ENCODE peak calls at places on chromosomes 6 and 20, in seven cellular contexts. M is Caki2; S is NAMALWA; P is kidney tubule cell; U is activated naive CD8-positive, alpha-beta T cell treated with anti-CD3 and anti-CD28 coated beads for 36 hours; I is fibroblast of lung; O is AG09319. A is an unnamed sample.

GRCh38 chr20:23245553-23246128 is 105.0 kb upstream of the NXT1 start:
- DNase-seq in M (peak), I (peak), P (peak), S (peak), O (no peak), U (no peak), A (peak)

GRCh38 chr6:15608406-15608805 is 54.4 kb downstream of the DTNBP1 start:
- DNase-seq in U (no peak), O (no peak), M (peak), I (peak), S (no peak), P (peak), A (peak)

GRCh38 chr6:225121-225721 is 67.1 kb upstream of the DUSP22 start:
- DNase-seq in M (no peak), O (no peak), S (no peak), U (peak), P (peak), I (no peak), A (no peak)

GRCh38 chr6:32198866-32199265 is 6.4 kb upstream of the GPSM3 start:
- DNase-seq in S (no peak), O (no peak), P (no peak), I (no peak), U (no peak), M (no peak), A (no peak)

GRCh38 chr6:72382602-72383529 is 239.0 kb upstream of the KCNQ5 start:
- DNase-seq in U (no peak), O (no peak), S (peak), I (no peak), P (no peak), M (no peak), A (no peak)

GRCh38 chr6:170166511-170167122 is 124.3 kb downstream of the DLL1 start:
- DNase-seq in S (no peak), M (no peak), I (no peak), P (no peak), U (no peak), O (no peak), A (no peak)

GRCh38 chr6:113529191-113529590 is 328.0 kb upstream of the MARCKS start:
- DNase-seq in I (peak), U (no peak), P (peak), M (no peak), O (no peak), S (no peak), A (peak)

GRCh38 chr6:161444464-161444863 is 170.6 kb upstream of the AGPAT4 start:
- DNase-seq in P (peak), S (no peak), I (peak), U (peak), O (no peak), M (no peak), A (peak)

GRCh38 chr6:18265099-18265372 is 706 bp upstream of the DEK start:
- DNase-seq in O (no peak), I (no peak), P (no peak), S (no peak), M (no peak), U (no peak), A (no peak)

GRCh38 chr6:44001318-44001868 is 125.9 kb downstream of the MRPL14 start:
- DNase-seq in S (peak), U (peak), I (no peak), P (peak), M (peak), O (no peak), A (no peak)

GRCh38 chr20:31869942-31870702 is at the start of the genes DUSP15 and TTLL9:
- DNase-seq in U (no peak), O (no peak), I (no peak), P (no peak), M (peak), S (no peak), A (no peak)

GRCh38 chr6:11607381-11607780 is 69.8 kb downstream of the TMEM170B start:
- DNase-seq in P (peak), S (no peak), I (peak), O (no peak), M (no peak), U (no peak), A (no peak)

GRCh38 chr20:62367136-62367482 is at the start of gene LAMA5:
- DNase-seq in S (no peak), P (peak), M (peak), U (no peak), O (no peak), I (peak), A (no peak)

GRCh38 chr6:12065321-12066140 is 53.4 kb downstream of the HIVEP1 start:
- DNase-seq in O (no peak), I (peak), S (peak), U (no peak), M (no peak), P (no peak), A (no peak)

GRCh38 chr6:135002229-135002844 is 52.3 kb downstream of the HBS1L start:
- DNase-seq in S (peak), M (no peak), O (no peak), P (peak), U (no peak), I (peak), A (peak)

GRCh38 chr20:62874745-62875344 is 13.2 kb upstream of the TCFL5 start:
- DNase-seq in I (peak), U (no peak), M (peak), O (no peak), S (no peak), P (no peak), A (no peak)

GRCh38 chr20:64116541-64117423 is 9.4 kb upstream of the NPBWR2 start:
- DNase-seq in S (no peak), I (no peak), M (no peak), O (no peak), P (no peak), U (no peak), A (no peak)

GRCh38 chr20:33007376-33008335 is at the start of gene BPIFB2:
- DNase-seq in O (no peak), S (no peak), I (no peak), P (no peak), U (no peak), M (no peak), A (no peak)

GRCh38 chr6:149170564-149171452 is 146.7 kb upstream of the TAB2 start:
- DNase-seq in O (no peak), P (no peak), S (no peak), M (no peak), U (no peak), I (no peak), A (no peak)

GRCh38 chr6:168370310-168370991 is 50.9 kb upstream of the DACT2 start:
- DNase-seq in P (peak), S (peak), U (peak), I (no peak), O (no peak), M (peak), A (no peak)

GRCh38 chr6:29943053-29943966 is 978 bp downstream of the HLA-A start:
- DNase-seq in O (no peak), S (no peak), M (no peak), U (peak), P (no peak), I (no peak), A (no peak)

GRCh38 chr20:62641749-62642665 is at the start of gene SLCO4A1:
- DNase-seq in P (peak), M (peak), I (peak), O (no peak), U (peak), S (peak), A (peak)

GRCh38 chr20:50193851-50194830 is 3.5 kb downstream of the CEBPB start:
- DNase-seq in P (no peak), S (no peak), U (no peak), M (no peak), I (peak), O (no peak), A (peak)

GRCh38 chr20:12827796-12828406 is 180.9 kb upstream of the SPTLC3 start:
- DNase-seq in U (no peak), O (no peak), M (peak), S (no peak), I (no peak), P (peak), A (no peak)

GRCh38 chr6:6968731-6969552 is 138.8 kb upstream of the RREB1 start:
- DNase-seq in O (no peak), S (no peak), M (no peak), U (no peak), I (no peak), P (no peak), A (no peak)

GRCh38 chr6:154500769-154501171 is 9.7 kb downstream of the CNKSR3 start:
- DNase-seq in U (no peak), M (no peak), P (no peak), S (no peak), I (no peak), O (no peak), A (no peak)

GRCh38 chr6:78947529-78947928 is 80.2 kb downstream of the IRAK1BP1 start:
- DNase-seq in I (peak), M (no peak), S (no peak), P (no peak), O (no peak), U (no peak), A (peak)

GRCh38 chr6:51430610-51431009 is 611.9 kb downstream of the TFAP2B start:
- DNase-seq in M (no peak), S (no peak), O (no peak), I (no peak), P (no peak), U (no peak), A (no peak)

GRCh38 chr6:38213275-38213674 is 393.7 kb downstream of the ZFAND3 start:
- DNase-seq in P (no peak), O (no peak), U (no peak), S (no peak), M (no peak), I (no peak), A (no peak)

GRCh38 chr6:21367649-21368154 is 225.8 kb upstream of the SOX4 start:
- DNase-seq in P (no peak), M (no peak), I (no peak), S (no peak), O (no peak), U (no peak), A (no peak)

GRCh38 chr6:21187485-21187884 is 406.1 kb upstream of the SOX4 start:
- DNase-seq in U (no peak), I (no peak), M (no peak), O (no peak), P (no peak), S (no peak), A (no peak)

GRCh38 chr6:84269947-84270733 is 42.7 kb upstream of the CEP162 start:
- DNase-seq in M (no peak), O (no peak), I (no peak), S (no peak), P (no peak), U (no peak), A (peak)

GRCh38 chr6:34241351-34242215 is 4.9 kb downstream of the HMGA1 start:
- DNase-seq in U (no peak), I (no peak), P (no peak), O (no peak), M (no peak), S (no peak), A (no peak)

GRCh38 chr6:147203311-147204059 is 732 bp upstream of the STXBP5 start:
- DNase-seq in M (peak), S (peak), U (peak), P (peak), I (peak), O (peak), A (peak)

GRCh38 chr6:15751721-15752350 is 89.0 kb upstream of the DTNBP1 start:
- DNase-seq in I (no peak), P (peak), O (no peak), M (no peak), S (no peak), U (no peak), A (no peak)

GRCh38 chr6:38843798-38844197 is 128.7 kb downstream of the DNAH8 start:
- DNase-seq in O (no peak), M (no peak), I (no peak), S (no peak), P (no peak), U (no peak), A (no peak)

GRCh38 chr6:6379573-6379972 is 59.1 kb upstream of the F13A1 start:
- DNase-seq in I (peak), O (no peak), S (no peak), U (no peak), M (peak), P (peak), A (peak)

GRCh38 chr6:95784019-95784418 is 206.7 kb downstream of the MANEA start:
- DNase-seq in M (no peak), O (no peak), S (no peak), P (no peak), U (no peak), I (no peak), A (no peak)

A was measured in astrocyte of the spinal cord.